ENCODE peak calls at places on chromosomes 6 and 20, in five cellular contexts. R is RWPE1, A is ELR, D is T-cell, I is posterior vena cava. N is an unnamed sample.

GRCh38 chr20:50369225-50370035 is 140.8 kb upstream of the PTPN1 start:
- DNase-seq in R (no peak), A (no peak), I (no peak), D (no peak), N (no peak)

GRCh38 chr6:21914121-21914973 is 320.8 kb downstream of the SOX4 start:
- DNase-seq in D (peak), A (no peak), I (peak), R (no peak), N (no peak)

GRCh38 chr6:44456070-44456965 is 68.8 kb downstream of the CDC5L start:
- DNase-seq in R (peak), I (no peak), A (peak), D (no peak), N (peak)

GRCh38 chr6:110876170-110876773 is 1.7 kb downstream of the AMD1 start:
- DNase-seq in A (peak), D (peak), R (peak), I (peak), N (peak)

GRCh38 chr20:19598117-19598516 is 159.9 kb upstream of the RIN2 start:
- DNase-seq in I (no peak), D (no peak), R (no peak), A (no peak), N (no peak)

GRCh38 chr6:155177369-155177961 is 86.3 kb upstream of the CLDN20 start:
- DNase-seq in I (no peak), R (peak), D (no peak), A (peak), N (no peak)

GRCh38 chr6:159077123-159077522 is 32.3 kb upstream of the TAGAP start:
- DNase-seq in I (no peak), D (no peak), A (no peak), R (no peak), N (no peak)

GRCh38 chr20:3786126-3786484 is 435 bp downstream of the CENPB start:
- DNase-seq in R (no peak), D (no peak), A (peak), I (peak), N (no peak)

GRCh38 chr6:24864345-24864744 is 65.6 kb upstream of the ARMH2 start:
- DNase-seq in I (no peak), A (no peak), R (no peak), D (no peak), N (no peak)

GRCh38 chr6:31922942-31923341 is 4.6 kb upstream of the C2 start:
- DNase-seq in I (no peak), A (no peak), D (no peak), R (no peak), N (no peak)

GRCh38 chr20:63273635-63274380 is 1.2 kb downstream of the ARFGAP1 start:
- DNase-seq in R (peak), I (no peak), D (no peak), A (peak), N (peak)

GRCh38 chr20:16115891-16116577 is 457.2 kb downstream of the KIF16B start:
- DNase-seq in R (no peak), D (no peak), A (no peak), I (no peak), N (no peak)

GRCh38 chr20:50281831-50282591 is 91.4 kb downstream of the CEBPB start:
- DNase-seq in I (no peak), D (no peak), A (peak), R (no peak), N (no peak)

GRCh38 chr6:157531169-157531985 is 150.4 kb downstream of the ZDHHC14 start:
- DNase-seq in A (no peak), D (no peak), R (no peak), I (no peak), N (no peak)

GRCh38 chr6:107572886-107573285 is 83.0 kb downstream of the SOBP start:
- DNase-seq in D (no peak), I (no peak), R (no peak), A (no peak), N (no peak)

GRCh38 chr6:167551634-167552630 is 227.0 kb downstream of the TTLL2 start:
- DNase-seq in A (no peak), D (no peak), R (no peak), I (peak), N (no peak)

GRCh38 chr6:113414511-113414910 is 442.6 kb upstream of the MARCKS start:
- DNase-seq in D (no peak), I (peak), R (peak), A (peak), N (peak)

GRCh38 chr6:140777780-140778179 is 1354.9 kb upstream of the GJE1 start:
- DNase-seq in I (no peak), A (no peak), R (no peak), D (no peak), N (no peak)

GRCh38 chr6:114747995-114748625 is 405.3 kb upstream of the HS3ST5 start:
- DNase-seq in I (no peak), A (peak), R (peak), D (no peak), N (peak)

GRCh38 chr6:113997106-113997505 is 26.2 kb upstream of the HDAC2 start:
- DNase-seq in I (no peak), R (peak), A (peak), D (no peak), N (no peak)

GRCh38 chr6:84581494-84582259 is 182.7 kb downstream of the TBX18 start:
- DNase-seq in D (no peak), R (no peak), A (peak), I (no peak), N (no peak)

GRCh38 chr20:56925696-56926101 is 296.6 kb downstream of the TFAP2C start:
- DNase-seq in R (no peak), D (no peak), I (no peak), A (no peak), N (no peak)

GRCh38 chr6:114121913-114122662 is 151.1 kb upstream of the HDAC2 start:
- DNase-seq in A (no peak), D (no peak), I (no peak), R (no peak), N (no peak)

GRCh38 chr6:108127056-108127455 is 38.8 kb upstream of the NR2E1 start:
- DNase-seq in A (no peak), I (no peak), D (no peak), R (no peak), N (no peak)

GRCh38 chr6:12504325-12504966 is 212.1 kb upstream of the PHACTR1 start:
- DNase-seq in R (peak), A (peak), I (no peak), D (no peak), N (no peak)

GRCh38 chr6:7138921-7139358 is 31.2 kb downstream of the RREB1 start:
- DNase-seq in R (peak), A (no peak), I (no peak), D (no peak), N (no peak)

GRCh38 chr6:3382399-3383279 is 74.2 kb downstream of the SLC22A23 start:
- DNase-seq in D (no peak), A (peak), R (no peak), I (no peak), N (no peak)

GRCh38 chr6:39568896-39569295 is 156.3 kb downstream of the KIF6 start:
- DNase-seq in D (no peak), I (no peak), R (no peak), A (peak), N (peak)

GRCh38 chr20:49843139-49843538 is 30.5 kb downstream of the SLC9A8 start:
- DNase-seq in A (no peak), R (no peak), D (no peak), I (no peak), N (no peak)

GRCh38 chr6:119467478-119468081 is 118.0 kb upstream of the MAN1A1 start:
- DNase-seq in I (no peak), R (no peak), A (peak), D (no peak), N (no peak)

GRCh38 chr20:37741055-37741454 is 47.2 kb downstream of the CTNNBL1 start:
- DNase-seq in D (no peak), R (peak), I (no peak), A (peak), N (no peak)

N was measured in HFF-Myc.